ENCODE peak calls at places on chromosomes 5 and 9, in six cellular contexts. One of them, this sample, is unnamed. For H3K36me3, the result is how much of the 10 kb centered on the place peaks cover.

GRCh38 chr5:57063773-57064172 is 110.1 kb upstream of the GPBP1 start:
- DNase-seq in tibial artery: no peak
- DNase-seq in hepatocyte: no peak
- DNase-seq in GM23248: no peak
- DNase-seq in ovary: no peak
- DNase-seq in adrenal gland: no peak
- DNase-seq in this sample: no peak

GRCh38 chr9:87853289-87853688 is 29.4 kb upstream of the SPATA31E1 start:
- DNase-seq in tibial artery: no peak
- DNase-seq in hepatocyte: no peak
- DNase-seq in GM23248: no peak
- DNase-seq in ovary: no peak
- DNase-seq in adrenal gland: no peak
- DNase-seq in this sample: no peak

GRCh38 chr9:137191691-137192447 is 3.4 kb downstream of the SSNA1 start:
- DNase-seq in tibial artery: no peak
- DNase-seq in hepatocyte: no peak
- DNase-seq in GM23248: no peak
- DNase-seq in ovary: no peak
- DNase-seq in adrenal gland: no peak
- DNase-seq in this sample: no peak

GRCh38 chr5:1179383-1179715 is 22.0 kb upstream of the SLC6A19 start:
- DNase-seq in tibial artery: no peak
- DNase-seq in hepatocyte: no peak
- DNase-seq in GM23248: no peak
- DNase-seq in ovary: no peak
- DNase-seq in adrenal gland: no peak
- DNase-seq in this sample: no peak

GRCh38 chr5:113748403-113748802 is 234.9 kb downstream of the YTHDC2 start:
- DNase-seq in tibial artery: no peak
- DNase-seq in hepatocyte: no peak
- DNase-seq in GM23248: no peak
- DNase-seq in ovary: no peak
- DNase-seq in adrenal gland: no peak
- DNase-seq in this sample: peak

GRCh38 chr9:113992276-113992951 is 85.7 kb downstream of the AMBP start:
- DNase-seq in tibial artery: peak
- DNase-seq in hepatocyte: no peak
- DNase-seq in GM23248: no peak
- DNase-seq in ovary: peak
- DNase-seq in adrenal gland: peak
- DNase-seq in this sample: no peak

GRCh38 chr5:10233505-10233904 is 16.2 kb downstream of the ATPSCKMT start:
- DNase-seq in tibial artery: no peak
- DNase-seq in hepatocyte: peak
- DNase-seq in GM23248: peak
- DNase-seq in ovary: no peak
- DNase-seq in adrenal gland: no peak
- DNase-seq in this sample: peak

GRCh38 chr9:98565152-98566135 is 143.3 kb downstream of the GABBR2 start:
- DNase-seq in tibial artery: no peak
- DNase-seq in hepatocyte: no peak
- DNase-seq in GM23248: no peak
- DNase-seq in ovary: no peak
- DNase-seq in adrenal gland: no peak
- DNase-seq in this sample: no peak

GRCh38 chr9:36187414-36187813 is 3.3 kb upstream of the CLTA start:
- DNase-seq in tibial artery: no peak
- DNase-seq in hepatocyte: no peak
- DNase-seq in GM23248: peak
- DNase-seq in ovary: no peak
- DNase-seq in adrenal gland: no peak
- DNase-seq in this sample: peak

GRCh38 chr9:2767800-2768199 is 50.5 kb downstream of the KCNV2 start:
- DNase-seq in tibial artery: no peak
- DNase-seq in hepatocyte: no peak
- DNase-seq in GM23248: no peak
- DNase-seq in ovary: no peak
- DNase-seq in adrenal gland: no peak
- DNase-seq in this sample: no peak

DNA sequence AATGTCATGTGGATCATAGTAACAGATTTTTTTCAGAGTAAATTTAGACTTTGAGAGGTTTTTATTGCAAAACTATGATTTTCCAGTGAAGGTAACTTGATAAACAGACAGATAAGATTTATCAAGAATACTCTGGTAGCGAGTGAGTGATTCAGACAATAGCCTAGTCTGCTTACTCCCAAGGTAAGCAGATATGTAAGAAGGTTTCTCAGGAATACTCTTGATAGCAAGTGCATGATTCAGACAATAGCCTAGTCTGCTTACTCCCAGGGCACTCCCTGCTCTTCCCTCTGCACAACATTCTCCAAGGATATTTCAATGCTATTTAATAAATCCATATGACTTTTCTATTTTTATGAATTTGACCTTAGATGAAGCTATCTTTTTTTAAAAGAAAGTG is 1881.5 kb downstream of the EFNA5 start:
- DNase-seq in tibial artery: no peak
- DNase-seq in hepatocyte: no peak
- DNase-seq in GM23248: no peak
- DNase-seq in ovary: no peak
- DNase-seq in adrenal gland: no peak
- DNase-seq in this sample: no peak
- H3K36me3 ChIP-seq in tibial artery: under half
- H3K36me3 ChIP-seq in hepatocyte: under half
- H3K36me3 ChIP-seq in GM23248: under half
- H3K36me3 ChIP-seq in ovary: under half
- H3K36me3 ChIP-seq in adrenal gland: under half
- H3K36me3 ChIP-seq in this sample: under half

GRCh38 chr5:131457193-131457592 is 177.8 kb downstream of the RAPGEF6 start:
- DNase-seq in tibial artery: no peak
- DNase-seq in hepatocyte: no peak
- DNase-seq in GM23248: no peak
- DNase-seq in ovary: no peak
- DNase-seq in adrenal gland: no peak
- DNase-seq in this sample: no peak
- H3K36me3 ChIP-seq in tibial artery: under half
- H3K36me3 ChIP-seq in hepatocyte: under half
- H3K36me3 ChIP-seq in GM23248: under half
- H3K36me3 ChIP-seq in ovary: under half
- H3K36me3 ChIP-seq in adrenal gland: under half
- H3K36me3 ChIP-seq in this sample: under half

GRCh38 chr5:180043381-180043780 is 28.2 kb downstream of the RNF130 start:
- DNase-seq in tibial artery: no peak
- DNase-seq in hepatocyte: no peak
- DNase-seq in GM23248: no peak
- DNase-seq in ovary: no peak
- DNase-seq in adrenal gland: no peak
- DNase-seq in this sample: no peak
- H3K36me3 ChIP-seq in tibial artery: under half
- H3K36me3 ChIP-seq in hepatocyte: under half
- H3K36me3 ChIP-seq in GM23248: under half
- H3K36me3 ChIP-seq in ovary: under half
- H3K36me3 ChIP-seq in adrenal gland: under half
- H3K36me3 ChIP-seq in this sample: under half

DNA sequence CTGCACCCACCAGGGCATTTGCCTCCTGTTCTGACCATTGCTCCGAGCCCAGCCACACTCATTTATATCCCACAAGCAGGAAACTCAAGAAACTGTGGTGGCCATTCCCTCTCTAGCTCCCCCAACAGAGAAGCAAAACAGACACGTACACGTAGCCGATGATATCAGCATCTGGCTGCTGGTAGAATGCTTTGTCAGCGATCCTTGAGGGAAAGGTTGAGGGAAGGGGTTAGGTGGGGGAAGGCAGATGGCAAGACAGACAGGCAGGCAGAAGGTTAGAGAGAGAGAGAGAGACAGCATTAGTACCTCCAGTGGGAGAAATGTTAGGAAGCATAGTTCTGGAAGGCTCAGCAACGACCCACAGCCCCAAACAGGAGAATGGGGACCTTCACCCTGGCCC is 7.8 kb downstream of the HIGD2A start:
- DNase-seq in tibial artery: no peak
- DNase-seq in hepatocyte: peak
- DNase-seq in GM23248: no peak
- DNase-seq in ovary: peak
- DNase-seq in adrenal gland: no peak
- DNase-seq in this sample: no peak
- H3K36me3 ChIP-seq in tibial artery: under half
- H3K36me3 ChIP-seq in hepatocyte: under half
- H3K36me3 ChIP-seq in GM23248: under half
- H3K36me3 ChIP-seq in ovary: under half
- H3K36me3 ChIP-seq in adrenal gland: under half
- H3K36me3 ChIP-seq in this sample: under half

DNA sequence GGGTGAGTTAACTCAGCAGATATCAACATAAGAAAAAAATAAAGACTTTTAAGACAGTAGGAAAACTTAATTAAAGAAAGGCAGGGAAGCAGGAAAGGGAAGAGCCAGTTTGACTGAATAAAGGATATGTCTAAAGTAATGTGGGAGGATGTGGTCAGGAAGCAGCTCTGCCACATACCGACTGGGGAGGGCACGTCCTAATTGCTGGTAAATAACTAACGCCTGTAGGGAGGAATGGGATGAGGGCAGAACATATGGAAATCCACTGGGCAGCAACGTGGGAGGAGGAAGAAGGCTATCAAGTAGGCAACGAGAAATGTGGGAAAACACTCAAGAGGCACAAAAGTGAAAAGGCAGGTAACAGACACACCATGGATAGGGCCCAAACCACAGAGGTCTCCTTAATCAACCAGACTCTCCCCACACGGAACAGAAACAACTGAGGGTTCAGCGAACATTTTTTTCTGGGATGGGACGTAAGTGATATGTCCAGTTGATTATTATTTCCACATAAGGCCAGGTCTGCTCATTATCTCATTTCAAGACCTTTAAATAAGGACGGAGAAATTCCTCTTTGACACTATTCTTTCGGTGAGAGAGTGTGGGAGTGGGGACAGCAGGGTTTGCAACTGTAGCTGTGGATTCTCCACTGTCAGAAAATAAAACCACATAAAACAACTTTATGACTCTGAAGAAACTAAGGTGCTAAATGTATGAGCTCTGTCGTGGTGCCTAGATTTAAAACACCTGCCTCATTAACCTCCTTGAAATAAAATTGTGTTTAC is 17.1 kb downstream of the IARS1 start:
- DNase-seq in tibial artery: no peak
- DNase-seq in hepatocyte: no peak
- DNase-seq in GM23248: no peak
- DNase-seq in ovary: no peak
- DNase-seq in adrenal gland: no peak
- DNase-seq in this sample: no peak
- H3K36me3 ChIP-seq in tibial artery: half or more
- H3K36me3 ChIP-seq in hepatocyte: under half
- H3K36me3 ChIP-seq in GM23248: half or more
- H3K36me3 ChIP-seq in ovary: under half
- H3K36me3 ChIP-seq in adrenal gland: half or more
- H3K36me3 ChIP-seq in this sample: under half

DNA sequence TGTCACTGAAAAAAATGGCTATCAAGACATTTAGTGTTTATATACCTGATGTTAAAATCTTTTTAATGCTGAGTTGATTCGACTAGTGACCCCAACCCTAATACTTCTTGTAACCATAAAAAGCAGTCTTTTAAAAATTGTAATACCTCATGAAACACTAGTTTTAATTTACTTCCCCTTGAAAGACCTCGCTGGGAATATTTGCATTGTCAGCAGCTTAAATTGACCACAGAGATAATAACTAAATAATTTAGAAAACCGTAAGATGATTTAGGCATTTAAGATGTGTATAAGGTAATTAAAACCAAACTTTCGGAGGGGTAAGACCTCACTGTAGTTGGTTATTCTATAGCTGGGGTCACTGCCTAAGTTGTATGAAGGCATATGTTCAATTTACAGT is 89.8 kb downstream of the FGF10 start:
- DNase-seq in tibial artery: no peak
- DNase-seq in hepatocyte: no peak
- DNase-seq in GM23248: no peak
- DNase-seq in ovary: no peak
- DNase-seq in adrenal gland: no peak
- DNase-seq in this sample: no peak
- H3K36me3 ChIP-seq in tibial artery: under half
- H3K36me3 ChIP-seq in hepatocyte: under half
- H3K36me3 ChIP-seq in GM23248: under half
- H3K36me3 ChIP-seq in ovary: under half
- H3K36me3 ChIP-seq in adrenal gland: under half
- H3K36me3 ChIP-seq in this sample: under half